ENCODE peak calls at places on chromosomes 4 and X, in seven cellular contexts. Q is AML-193; B is EL; F is progenitor cell of endocrine pancreas; R is Ammon's horn; U is CD4-positive, alpha-beta T cell; W is T-helper 9 cell. V is an unnamed sample.

GRCh38 chr4:101973331-101973730 is 182.8 kb downstream of the BANK1 start:
- DNase-seq in Q (no peak), B (peak), F (no peak), R (no peak), U (no peak), W (no peak), V (no peak)

GRCh38 chr4:6804082-6804752 is 21.7 kb downstream of the KIAA0232 start:
- DNase-seq in Q (no peak), B (no peak), F (no peak), R (no peak), U (no peak), W (no peak), V (no peak)

GRCh38 chr4:89242864-89243740 is 64.5 kb downstream of the GPRIN3 start:
- DNase-seq in Q (no peak), B (no peak), F (no peak), R (no peak), U (no peak), W (no peak), V (no peak)

GRCh38 chrX:10725071-10725470 is 104.7 kb upstream of the MID1 start:
- DNase-seq in Q (no peak), B (no peak), F (no peak), R (no peak), U (no peak), W (no peak), V (peak)

GRCh38 chrX:83008415-83008814 is 499.7 kb upstream of the POU3F4 start:
- DNase-seq in Q (peak), B (no peak), F (no peak), R (no peak), U (no peak), W (no peak), V (peak)

GRCh38 chr4:8387615-8388266 is 52.8 kb downstream of the ACOX3 start:
- DNase-seq in Q (no peak), B (no peak), F (no peak), R (no peak), U (no peak), W (no peak), V (no peak)

GRCh38 chr4:73006286-73006990 is 63.1 kb downstream of the COX18 start:
- DNase-seq in Q (no peak), B (no peak), F (no peak), R (no peak), U (no peak), W (no peak), V (no peak)

GRCh38 chr4:53601251-53601764 is 10.0 kb upstream of the LNX1 start:
- DNase-seq in Q (no peak), B (peak), F (no peak), R (no peak), U (no peak), W (no peak), V (peak)

GRCh38 chr4:5712517-5712916 is 1.5 kb downstream of the EVC start:
- DNase-seq in Q (no peak), B (peak), F (no peak), R (no peak), U (no peak), W (no peak), V (peak)

GRCh38 chrX:48956728-48957414 is 536 bp downstream of the OTUD5 start:
- DNase-seq in Q (no peak), B (no peak), F (no peak), R (no peak), U (peak), W (peak), V (no peak)

GRCh38 chr4:22458112-22458511 is 57.8 kb downstream of the ADGRA3 start:
- DNase-seq in Q (no peak), B (no peak), F (no peak), R (no peak), U (no peak), W (no peak), V (no peak)

GRCh38 chr4:76365636-76366035 is 55.3 kb downstream of the CCDC158 start:
- DNase-seq in Q (no peak), B (peak), F (no peak), R (no peak), U (no peak), W (no peak), V (no peak)

GRCh38 chrX:21840199-21840557 is 761 bp downstream of the MBTPS2 start:
- DNase-seq in Q (no peak), B (peak), F (no peak), R (peak), U (no peak), W (no peak), V (peak)

GRCh38 chr4:145878501-145879435 is 59.9 kb downstream of the ZNF827 start:
- DNase-seq in Q (no peak), B (peak), F (no peak), R (no peak), U (no peak), W (no peak), V (no peak)

GRCh38 chr4:71713611-71714203 is 70.2 kb downstream of the GC start:
- DNase-seq in Q (peak), B (peak), F (no peak), R (peak), U (no peak), W (no peak), V (peak)

GRCh38 chr4:148444296-148445070 is 2.3 kb upstream of the NR3C2 start:
- DNase-seq in Q (no peak), B (peak), F (peak), R (peak), U (peak), W (peak), V (peak)

GRCh38 chr4:119041951-119042560 is 93.6 kb upstream of the MYOZ2 start:
- DNase-seq in Q (peak), B (peak), F (no peak), R (peak), U (peak), W (peak), V (peak)

GRCh38 chrX:70444326-70445196 is at the start of gene DLG3:
- DNase-seq in Q (no peak), B (peak), F (no peak), R (peak), U (no peak), W (no peak), V (peak)

GRCh38 chrX:11998944-11999343 is 139.3 kb upstream of the FRMPD4 start:
- DNase-seq in Q (no peak), B (no peak), F (no peak), R (no peak), U (no peak), W (no peak), V (no peak)